ENCODE peak calls at places on chromosomes 3 and 15, in six cellular contexts. K is H9, C is IMR-90, V is trophoblast cell, R is mesenchymal stem cell, L is H1. O is an unnamed sample.

GRCh38 chr15:72216079-72216478 is 14.9 kb downstream of the PKM start:
- DNase-seq in K (no peak), C (no peak), V (no peak), R (no peak), L (no peak), O (no peak)

GRCh38 chr3:126258670-126259069 is 78.3 kb upstream of the ALDH1L1 start:
- DNase-seq in K (no peak), C (no peak), V (no peak), R (no peak), L (no peak), O (no peak)

GRCh38 chr15:75347222-75348033 is 589 bp downstream of the NEIL1 start:
- DNase-seq in K (peak), C (no peak), V (no peak), R (peak), L (peak), O (no peak)

GRCh38 chr3:165636682-165637010 is 200.6 kb downstream of the BCHE start:
- DNase-seq in K (no peak), C (no peak), V (no peak), R (no peak), L (no peak), O (no peak)

GRCh38 chr3:8286749-8287148 is 214.9 kb upstream of the LMCD1 start:
- DNase-seq in K (no peak), C (no peak), V (no peak), R (no peak), L (no peak), O (no peak)

GRCh38 chr3:155791190-155791589 is 14.9 kb downstream of the C3orf33 start:
- DNase-seq in K (no peak), C (peak), V (peak), R (peak), L (no peak), O (no peak)

GRCh38 chr3:53158700-53159414 is 2.2 kb upstream of the PRKCD start:
- DNase-seq in K (no peak), C (no peak), V (no peak), R (no peak), L (no peak), O (no peak)

GRCh38 chr3:155334897-155335883 is 41.7 kb upstream of the STRIT1 start:
- DNase-seq in K (no peak), C (no peak), V (no peak), R (no peak), L (no peak), O (no peak)

GRCh38 chr15:101162701-101163483 is 89.0 kb downstream of the CHSY1 start:
- DNase-seq in K (no peak), C (no peak), V (no peak), R (no peak), L (no peak), O (no peak)

GRCh38 chr15:42152196-42152920 is 4.1 kb downstream of the PLA2G4F start:
- DNase-seq in K (no peak), C (no peak), V (no peak), R (no peak), L (no peak), O (no peak)

GRCh38 chr15:79436037-79436780 is 4.1 kb downstream of the MINAR1 start:
- DNase-seq in K (no peak), C (peak), V (no peak), R (no peak), L (no peak), O (no peak)

GRCh38 chr3:101531473-101532086 is 18.6 kb upstream of the SENP7 start:
- DNase-seq in K (no peak), C (no peak), V (no peak), R (peak), L (no peak), O (no peak)

GRCh38 chr3:85652322-85652721 is 693.5 kb downstream of the CADM2 start:
- DNase-seq in K (no peak), C (no peak), V (no peak), R (no peak), L (no peak), O (no peak)

GRCh38 chr3:129657261-129658046 is 51.0 kb upstream of the PLXND1 start:
- DNase-seq in K (no peak), C (peak), V (no peak), R (no peak), L (no peak), O (no peak)

GRCh38 chr3:183188895-183189462 is 26.4 kb upstream of the LAMP3 start:
- DNase-seq in K (peak), C (no peak), V (no peak), R (peak), L (peak), O (peak)

GRCh38 chr15:62957130-62957529 is 85.4 kb upstream of the TPM1 start:
- DNase-seq in K (no peak), C (peak), V (no peak), R (peak), L (no peak), O (no peak)

GRCh38 chr3:122969585-122970453 is 57.7 kb downstream of the SEMA5B start:
- DNase-seq in K (no peak), C (peak), V (peak), R (no peak), L (no peak), O (no peak)

GRCh38 chr15:49990835-49991540 is 128.0 kb downstream of the ATP8B4 start:
- DNase-seq in K (no peak), C (peak), V (no peak), R (peak), L (no peak), O (no peak)

GRCh38 chr3:51391566-51392300 is 648 bp downstream of the RBM15B start:
- DNase-seq in K (no peak), C (peak), V (peak), R (peak), L (peak), O (no peak)

GRCh38 chr3:13546667-13547171 is 2.2 kb upstream of the FBLN2 start:
- DNase-seq in K (peak), C (peak), V (peak), R (peak), L (no peak), O (no peak)

GRCh38 chr3:59265566-59265965 is 215.7 kb upstream of the CFAP20DC start:
- DNase-seq in K (no peak), C (no peak), V (no peak), R (peak), L (no peak), O (no peak)

GRCh38 chr3:177452487-177452886 is 255.2 kb upstream of the TBL1XR1 start:
- DNase-seq in K (no peak), C (peak), V (peak), R (peak), L (no peak), O (no peak)

GRCh38 chr3:72178463-72179106 is 393.6 kb upstream of the PROK2 start:
- DNase-seq in K (no peak), C (no peak), V (no peak), R (no peak), L (no peak), O (no peak)

GRCh38 chr3:24686764-24687163 is 192.1 kb upstream of the THRB start:
- DNase-seq in K (no peak), C (peak), V (no peak), R (peak), L (no peak), O (no peak)

GRCh38 chr15:50247819-50248650 is 17.5 kb downstream of the HDC start:
- DNase-seq in K (no peak), C (no peak), V (no peak), R (peak), L (no peak), O (no peak)

GRCh38 chr3:31462050-31462569 is 70.6 kb upstream of the STT3B start:
- DNase-seq in K (no peak), C (no peak), V (no peak), R (no peak), L (no peak), O (no peak)

GRCh38 chr3:172711457-172711800 is 562 bp upstream of the NCEH1 start:
- DNase-seq in K (no peak), C (no peak), V (peak), R (no peak), L (no peak), O (no peak)

GRCh38 chr15:36415643-36416042 is 163.8 kb upstream of the CDIN1 start:
- DNase-seq in K (no peak), C (peak), V (no peak), R (peak), L (no peak), O (no peak)

GRCh38 chr15:75631935-75632334 is 6.4 kb upstream of the SNUPN start:
- DNase-seq in K (no peak), C (no peak), V (no peak), R (no peak), L (no peak), O (no peak)

GRCh38 chr15:69603369-69604049 is 150.9 kb downstream of the RPLP1 start:
- DNase-seq in K (no peak), C (no peak), V (no peak), R (no peak), L (no peak), O (no peak)

GRCh38 chr3:64650710-64651109 is 37.1 kb downstream of the ADAMTS9 start:
- DNase-seq in K (no peak), C (peak), V (no peak), R (peak), L (no peak), O (no peak)

GRCh38 chr15:34810455-34811146 is 15.3 kb upstream of the ACTC1 start:
- DNase-seq in K (no peak), C (peak), V (peak), R (peak), L (no peak), O (no peak)

GRCh38 chr3:50136714-50137405 is 18.3 kb upstream of the SEMA3F start:
- DNase-seq in K (no peak), C (no peak), V (no peak), R (no peak), L (no peak), O (no peak)

GRCh38 chr15:44883219-44883900 is 73.1 kb upstream of the TERB2 start:
- DNase-seq in K (no peak), C (no peak), V (no peak), R (no peak), L (no peak), O (no peak)

GRCh38 chr3:32431481-32431880 is 39.8 kb downstream of the CMTM7 start:
- DNase-seq in K (no peak), C (no peak), V (no peak), R (no peak), L (peak), O (no peak)

DNA sequence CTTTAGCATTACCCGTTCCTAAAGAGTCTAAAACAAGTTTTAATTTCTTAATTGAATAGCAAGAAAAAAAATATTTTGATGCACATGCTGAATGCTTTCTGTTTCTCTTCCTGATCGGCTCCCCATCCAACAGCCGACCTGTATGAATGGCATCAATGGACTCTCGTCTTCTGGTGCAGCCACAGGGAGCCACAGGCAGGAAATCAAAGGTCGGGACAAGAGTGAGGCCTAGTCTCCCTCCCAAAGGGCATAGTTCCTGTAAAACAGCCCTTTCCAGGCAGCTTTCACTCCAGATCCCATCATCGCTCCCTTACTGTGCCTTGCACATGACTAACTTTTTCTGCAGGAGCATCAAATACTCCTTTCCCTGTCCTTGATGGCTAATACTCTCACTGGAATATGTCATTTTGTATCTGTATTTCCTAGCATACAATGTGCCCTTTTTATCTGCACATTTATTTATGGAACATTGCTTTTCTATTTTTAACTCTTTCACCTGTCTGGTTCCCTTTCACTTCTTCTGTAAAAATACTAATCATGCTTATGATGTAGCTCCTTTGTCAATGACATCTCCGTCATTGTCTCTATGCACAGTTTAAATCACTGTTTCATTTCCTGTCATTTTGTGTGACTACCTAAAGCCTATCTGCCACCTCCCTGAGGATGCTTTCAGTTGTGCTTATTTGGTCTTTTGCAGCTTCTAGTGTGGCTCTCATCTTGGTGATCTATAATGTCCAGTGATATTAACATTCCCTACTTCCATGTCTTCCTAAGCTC is 326.2 kb downstream of the CTNNB1 start:
- DNase-seq in K (no peak), C (no peak), V (no peak), R (no peak), L (no peak), O (no peak)
- H4K91ac ChIP-seq in K (no peak), C (no peak), V (no peak), R (no peak), L (no peak), O (no peak)

GRCh38 chr3:44159901-44160300 is 81.8 kb upstream of the TOPAZ1 start:
- DNase-seq in K (no peak), C (no peak), V (no peak), R (no peak), L (no peak), O (no peak)
- H4K91ac ChIP-seq in K (no peak), C (no peak), V (no peak), R (no peak), L (no peak), O (no peak)

DNA sequence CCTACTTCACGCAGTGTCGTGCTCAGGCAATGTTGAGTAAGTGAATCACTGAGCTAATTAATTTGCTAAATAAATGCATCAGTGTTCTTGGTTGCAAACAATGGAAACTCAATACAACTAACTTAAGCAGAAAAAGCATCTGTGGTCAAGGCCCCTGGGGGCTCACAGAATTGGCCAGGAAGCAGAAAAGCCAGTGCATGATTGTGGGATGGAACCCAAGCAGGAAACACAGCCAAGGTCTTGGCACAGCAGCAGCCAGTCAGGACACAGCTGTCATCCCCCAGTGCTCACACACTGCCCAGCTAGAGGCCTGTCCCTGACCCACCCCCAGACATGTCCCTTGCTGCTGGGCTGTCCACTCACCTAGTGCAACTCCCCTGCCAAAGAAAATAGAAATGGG is 85.9 kb downstream of the AQP9 start:
- DNase-seq in K (no peak), C (no peak), V (no peak), R (no peak), L (no peak), O (no peak)
- H4K91ac ChIP-seq in K (no peak), C (no peak), V (no peak), R (no peak), L (no peak), O (no peak)

GRCh38 chr3:104911376-104911775 is 455.3 kb upstream of the ALCAM start:
- DNase-seq in K (no peak), C (peak), V (no peak), R (peak), L (no peak), O (no peak)

GRCh38 chr3:104920512-104920911 is 446.2 kb upstream of the ALCAM start:
- DNase-seq in K (no peak), C (no peak), V (no peak), R (no peak), L (no peak), O (no peak)

GRCh38 chr3:104916971-104917370 is 449.7 kb upstream of the ALCAM start:
- DNase-seq in K (no peak), C (peak), V (no peak), R (peak), L (no peak), O (no peak)
- H4K91ac ChIP-seq in K (no peak), C (no peak), V (no peak), R (no peak), L (no peak), O (no peak)

GRCh38 chr3:146306024-146306423 is 55.1 kb upstream of the PLSCR4 start:
- DNase-seq in K (no peak), C (no peak), V (no peak), R (no peak), L (no peak), O (no peak)
- H4K91ac ChIP-seq in K (no peak), C (no peak), V (no peak), R (no peak), L (no peak), O (no peak)

GRCh38 chr3:188217681-188218080 is 63.7 kb downstream of the LPP start:
- DNase-seq in K (no peak), C (no peak), V (no peak), R (no peak), L (no peak), O (no peak)

GRCh38 chr3:188212308-188212969 is 58.5 kb downstream of the LPP start:
- DNase-seq in K (no peak), C (peak), V (no peak), R (peak), L (no peak), O (no peak)

GRCh38 chr3:188211476-188211875 is 57.5 kb downstream of the LPP start:
- DNase-seq in K (no peak), C (peak), V (no peak), R (no peak), L (no peak), O (no peak)

GRCh38 chr3:188217011-188217463 is 63.1 kb downstream of the LPP start:
- DNase-seq in K (no peak), C (no peak), V (no peak), R (no peak), L (no peak), O (no peak)

GRCh38 chr3:188214442-188214841 is 60.5 kb downstream of the LPP start:
- DNase-seq in K (no peak), C (no peak), V (no peak), R (peak), L (no peak), O (no peak)
- H4K91ac ChIP-seq in K (no peak), C (peak), V (no peak), R (no peak), L (no peak), O (no peak)

GRCh38 chr3:10285307-10285706 is 7.4 kb downstream of the GHRL start:
- DNase-seq in K (no peak), C (no peak), V (no peak), R (no peak), L (no peak), O (no peak)

GRCh38 chr3:10284496-10284895 is 8.3 kb downstream of the GHRL start:
- DNase-seq in K (no peak), C (no peak), V (no peak), R (no peak), L (no peak), O (no peak)

GRCh38 chr3:10285742-10286524 is 6.8 kb downstream of the GHRL start:
- DNase-seq in K (no peak), C (peak), V (no peak), R (no peak), L (no peak), O (no peak)

GRCh38 chr3:10281951-10282350 is 10.8 kb downstream of the GHRL start:
- DNase-seq in K (no peak), C (peak), V (no peak), R (no peak), L (no peak), O (no peak)

DNA sequence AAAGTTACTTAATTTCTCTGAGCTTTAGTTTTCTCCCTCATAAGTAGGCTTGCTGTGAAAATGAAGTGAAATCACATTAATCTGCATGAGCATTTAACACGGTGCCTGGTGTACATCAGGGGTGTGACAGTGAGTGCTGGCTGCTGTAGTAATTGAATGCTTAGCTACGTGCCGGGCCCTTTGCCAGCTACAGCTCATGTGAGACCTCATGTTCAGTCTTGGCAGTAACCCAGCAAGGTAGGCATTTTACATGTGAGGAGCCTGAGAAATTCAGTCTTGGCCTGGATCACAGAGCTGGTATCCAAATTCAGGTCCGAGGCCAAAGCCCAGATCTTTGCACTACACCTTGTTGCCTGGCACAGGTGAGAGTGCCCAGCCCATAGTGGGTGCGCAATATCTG is 9.1 kb downstream of the GHRL start:
- DNase-seq in K (no peak), C (no peak), V (no peak), R (no peak), L (no peak), O (no peak)
- H4K91ac ChIP-seq in K (no peak), C (no peak), V (no peak), R (no peak), L (no peak), O (no peak)

DNA sequence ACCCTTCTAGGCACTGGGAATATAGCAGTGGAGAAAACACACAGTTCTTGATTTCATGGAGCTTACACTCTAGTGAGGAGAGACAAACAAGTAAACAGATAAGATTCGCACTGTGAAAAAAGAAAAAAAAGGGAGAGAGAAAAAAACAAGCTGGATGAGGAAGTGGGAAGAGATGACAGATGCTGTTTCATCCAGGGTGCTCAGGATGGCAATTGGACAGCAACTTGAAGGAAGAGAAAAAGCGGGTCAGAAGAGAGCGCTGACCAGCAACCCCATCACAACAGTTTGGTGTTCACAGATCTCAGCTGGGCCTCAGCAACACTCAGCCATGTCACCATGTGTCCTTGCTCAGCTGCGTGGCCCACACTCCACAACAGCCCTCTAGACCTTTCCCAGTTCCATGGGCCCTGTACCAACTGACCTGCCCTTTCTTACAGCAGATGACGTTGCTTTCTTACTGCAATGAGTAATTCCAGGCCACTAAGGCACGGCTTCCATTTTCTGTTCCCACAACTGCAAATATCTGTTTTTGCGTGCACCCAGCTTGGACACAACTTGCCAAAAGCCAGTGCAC is 230.8 kb downstream of the MEX3B start:
- DNase-seq in K (no peak), C (no peak), V (no peak), R (no peak), L (no peak), O (no peak)
- H4K91ac ChIP-seq in K (no peak), C (no peak), V (no peak), R (no peak), L (no peak), O (no peak)

GRCh38 chr15:78049691-78050440 is 27.6 kb downstream of the TBC1D2B start:
- DNase-seq in K (no peak), C (peak), V (peak), R (no peak), L (no peak), O (no peak)

GRCh38 chr15:78047631-78048409 is 29.7 kb downstream of the TBC1D2B start:
- DNase-seq in K (no peak), C (peak), V (no peak), R (peak), L (no peak), O (no peak)

GRCh38 chr15:78046796-78047341 is 30.6 kb downstream of the TBC1D2B start:
- DNase-seq in K (no peak), C (no peak), V (no peak), R (peak), L (no peak), O (no peak)

GRCh38 chr15:78050441-78050809 is 27.1 kb downstream of the TBC1D2B start:
- DNase-seq in K (no peak), C (no peak), V (peak), R (no peak), L (no peak), O (no peak)

GRCh38 chr15:78048410-78048946 is 29.0 kb downstream of the TBC1D2B start:
- DNase-seq in K (no peak), C (no peak), V (no peak), R (no peak), L (no peak), O (no peak)
- H4K91ac ChIP-seq in K (no peak), C (peak), V (peak), R (peak), L (no peak), O (no peak)

GRCh38 chr3:151979914-151980313 is 106.5 kb downstream of the SUCNR1 start:
- DNase-seq in K (no peak), C (no peak), V (no peak), R (no peak), L (no peak), O (no peak)
- H4K91ac ChIP-seq in K (no peak), C (no peak), V (no peak), R (no peak), L (no peak), O (no peak)

O was measured in neuronal stem cell.